ENCODE peak calls at places on chromosomes 3 and 15, in seven cellular contexts. H is foreskin fibroblast, A is spleen, Z is esophagus squamous epithelium, X is GM20000, G is GM10248, S is OCI-LY7. D is an unnamed sample.

GRCh38 chr3:192915306-192915705 is 2.4 kb downstream of the MB21D2 start:
- DNase-seq in G (peak), S (peak), X (peak), H (peak), Z (no peak), A (no peak), D (no peak)

GRCh38 chr15:77904901-77905300 is 172.6 kb downstream of the TBC1D2B start:
- DNase-seq in S (no peak), X (no peak), G (no peak), H (no peak), Z (no peak), A (peak), D (peak)

GRCh38 chr15:40787344-40787841 is 17.6 kb downstream of the C15orf62 start:
- DNase-seq in X (no peak), H (peak), A (no peak), S (peak), Z (no peak), G (no peak), D (no peak)

GRCh38 chr3:99901200-99901926 is 83.7 kb downstream of the CMSS1 start:
- DNase-seq in Z (no peak), G (no peak), S (no peak), H (peak), A (no peak), X (no peak), D (no peak)

GRCh38 chr3:111850481-111850880 is 8.6 kb upstream of the PHLDB2 start:
- DNase-seq in G (no peak), S (no peak), X (no peak), H (peak), Z (no peak), A (no peak), D (no peak)

GRCh38 chr3:195286115-195286872 is 15.3 kb upstream of the XXYLT1 start:
- DNase-seq in A (no peak), X (no peak), G (no peak), H (peak), Z (no peak), S (no peak), D (no peak)

GRCh38 chr3:14915636-14916222 is 31.7 kb upstream of the NR2C2 start:
- DNase-seq in S (peak), X (no peak), Z (no peak), H (no peak), G (no peak), A (no peak), D (no peak)

GRCh38 chr3:93994056-93994455 is 14.1 kb downstream of the ARL13B start:
- DNase-seq in X (no peak), Z (no peak), S (no peak), G (no peak), A (no peak), H (no peak), D (no peak)

GRCh38 chr3:176683382-176683781 is 513.9 kb downstream of the TBL1XR1 start:
- DNase-seq in H (no peak), S (no peak), A (no peak), X (no peak), G (no peak), Z (no peak), D (no peak)

GRCh38 chr3:41662288-41662687 is 299.6 kb downstream of the ULK4 start:
- DNase-seq in A (no peak), H (no peak), G (no peak), S (no peak), X (no peak), Z (no peak), D (no peak)

GRCh38 chr3:57169872-57170623 is 4.9 kb upstream of the IL17RD start:
- DNase-seq in S (peak), Z (no peak), H (peak), G (peak), X (peak), A (peak), D (no peak)

GRCh38 chr15:25670025-25670554 is 193.0 kb downstream of the ATP10A start:
- DNase-seq in G (no peak), H (peak), Z (no peak), A (no peak), X (no peak), S (no peak), D (peak)

GRCh38 chr3:184314700-184315505 is 497 bp downstream of the EIF4G1 start:
- DNase-seq in X (peak), Z (peak), A (peak), G (peak), S (peak), H (peak), D (no peak)

GRCh38 chr3:77699292-77699691 is 659.4 kb downstream of the ROBO2 start:
- DNase-seq in X (no peak), Z (no peak), G (no peak), S (no peak), H (no peak), A (no peak), D (no peak)

GRCh38 chr3:177473184-177473583 is 275.9 kb upstream of the TBL1XR1 start:
- DNase-seq in H (no peak), S (no peak), X (no peak), A (no peak), Z (no peak), G (no peak), D (no peak)

GRCh38 chr3:62139957-62140356 is 233.4 kb downstream of the FEZF2 start:
- DNase-seq in A (no peak), H (peak), S (no peak), X (no peak), Z (no peak), G (no peak), D (no peak)

GRCh38 chr15:36108539-36108938 is 470.9 kb upstream of the CDIN1 start:
- DNase-seq in G (no peak), A (no peak), S (no peak), Z (no peak), H (no peak), X (no peak), D (no peak)

GRCh38 chr15:82298520-82298919 is 35.9 kb downstream of the SAXO2 start:
- DNase-seq in Z (no peak), A (peak), H (no peak), X (no peak), S (no peak), G (no peak), D (no peak)

GRCh38 chr15:90095521-90095959 is 6.7 kb downstream of the IDH2 start:
- DNase-seq in G (peak), Z (no peak), A (peak), S (peak), H (no peak), X (peak), D (no peak)
- TF ChIP-seq CTCF in G (no peak), Z (no peak), A (no peak), S (no peak), H (no peak), X (no peak), D (no peak)

DNA sequence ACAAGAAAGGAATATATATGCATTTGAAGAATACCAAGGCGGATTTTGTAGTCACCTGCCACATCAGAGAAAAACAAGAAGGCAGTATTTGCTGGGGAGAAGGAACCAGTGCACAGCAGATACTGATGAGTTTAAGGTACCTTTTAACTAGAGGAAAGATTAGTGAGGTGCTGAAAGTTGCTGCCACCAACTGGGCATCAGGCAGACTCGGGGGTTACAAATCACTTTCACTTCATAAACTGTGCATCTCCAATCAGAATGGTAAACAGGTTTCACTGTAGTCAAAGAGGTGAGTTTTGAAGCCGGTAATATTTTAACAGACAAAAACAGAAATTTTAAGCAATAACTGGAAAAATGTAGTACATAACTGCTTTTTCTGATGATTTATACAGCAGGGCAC is 4.1 kb downstream of the FBN1 start:
- DNase-seq in X (peak), G (peak), Z (no peak), A (no peak), S (peak), H (peak), D (no peak)
- TF ChIP-seq CTCF in X (peak), G (peak), Z (no peak), A (no peak), S (peak), H (peak), D (peak)

GRCh38 chr15:45111390-45112142 is 2.4 kb downstream of the DUOX2 start:
- DNase-seq in X (no peak), G (no peak), A (no peak), S (no peak), H (no peak), Z (no peak), D (peak)
- TF ChIP-seq CTCF in X (no peak), G (no peak), A (no peak), S (no peak), H (no peak), Z (no peak), D (no peak)

GRCh38 chr3:186466391-186466974 is 77.7 kb downstream of the CRYGS start:
- DNase-seq in A (no peak), H (no peak), Z (no peak), G (no peak), S (no peak), X (no peak), D (no peak)
- TF ChIP-seq CTCF in A (no peak), H (no peak), Z (no peak), G (no peak), S (no peak), X (no peak), D (no peak)

DNA sequence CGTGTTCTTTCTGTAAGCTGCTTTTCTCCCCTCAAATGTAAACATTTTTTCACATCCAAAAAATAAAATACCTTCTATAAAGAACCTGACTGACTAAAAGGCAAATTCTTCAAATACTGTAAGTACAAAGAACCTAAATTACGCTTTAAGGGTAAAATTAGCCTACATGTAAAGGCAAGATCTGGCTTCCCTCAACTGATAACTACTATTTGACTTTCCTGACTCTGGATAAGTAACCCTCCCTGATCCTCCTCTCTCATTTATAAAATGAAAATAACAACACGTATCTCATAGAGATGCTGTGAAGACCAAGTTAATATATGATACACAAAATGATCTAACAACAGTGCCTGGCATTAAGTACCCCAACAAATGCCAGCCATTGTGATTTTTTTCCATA is 12.2 kb downstream of the ADAM10 start:
- DNase-seq in H (no peak), A (no peak), S (no peak), G (no peak), Z (no peak), X (no peak), D (no peak)
- TF ChIP-seq CTCF in H (no peak), A (no peak), S (no peak), G (no peak), Z (no peak), X (no peak), D (no peak)

D was measured in chondrocyte.